ENCODE peak calls at places on chromosomes 7 and 10, in six cellular contexts. D is mesenchymal stem cell, S is psoas muscle, O is adrenal gland, T is testis, C is HCT116. M is an unnamed sample. For H3K9me3, the result is how much of the 10 kb centered on the place peaks cover.

GRCh38 chr7:51229620-51230323 is 86.8 kb downstream of the COBL start:
- DNase-seq in D (no peak), T (no peak), O (no peak), S (no peak), C (no peak), M (no peak)

GRCh38 chr7:84022686-84023308 is 171.8 kb downstream of the SEMA3A start:
- DNase-seq in O (no peak), T (no peak), S (no peak), D (peak), C (no peak), M (no peak)

GRCh38 chr7:118153551-118154177 is 30.3 kb upstream of the LSM8 start:
- DNase-seq in C (peak), D (peak), O (peak), T (peak), S (no peak), M (no peak)

GRCh38 chr7:102463841-102464576 is 654 bp downstream of the ALKBH4 start:
- DNase-seq in C (no peak), D (peak), O (peak), T (no peak), S (no peak), M (peak)

GRCh38 chr10:100999742-101000601 is at the start of gene LZTS2:
- DNase-seq in C (no peak), T (no peak), O (peak), S (no peak), D (peak), M (no peak)

GRCh38 chr10:113739577-113739976 is 11.9 kb upstream of the PLEKHS1 start:
- DNase-seq in O (no peak), T (no peak), S (no peak), C (no peak), D (no peak), M (no peak)

GRCh38 chr7:16660702-16661464 is 14.9 kb downstream of the BZW2 start:
- DNase-seq in T (no peak), D (peak), O (no peak), S (no peak), C (no peak), M (no peak)

GRCh38 chr10:32346134-32346550 is 816 bp downstream of the EPC1 start:
- DNase-seq in S (peak), C (peak), T (peak), O (peak), D (peak), M (peak)

GRCh38 chr10:24526085-24526649 is 197.5 kb downstream of the ARHGAP21 start:
- DNase-seq in D (no peak), S (no peak), T (no peak), O (no peak), C (no peak), M (no peak)

GRCh38 chr10:110946496-110946895 is 27.1 kb downstream of the SHOC2 start:
- DNase-seq in O (no peak), D (no peak), T (no peak), S (no peak), C (no peak), M (no peak)
- H3K9me3 ChIP-seq in O (under half), D (under half), T (under half), S (under half), C (under half), M (under half)

GRCh38 chr7:107398161-107398560 is 71.7 kb upstream of the GPR22 start:
- DNase-seq in S (no peak), O (no peak), C (no peak), T (no peak), D (no peak), M (no peak)
- H3K27ac ChIP-seq in S (no peak), O (no peak), C (no peak), T (no peak), D (no peak), M (no peak)

GRCh38 chr7:153941061-153941460 is 111.1 kb upstream of the DPP6 start:
- DNase-seq in O (no peak), S (no peak), T (no peak), C (no peak), D (no peak), M (no peak)

GRCh38 chr7:153942036-153942435 is 110.2 kb upstream of the DPP6 start:
- DNase-seq in S (no peak), C (no peak), T (peak), O (no peak), D (no peak), M (no peak)

GRCh38 chr7:153939654-153940053 is 112.5 kb upstream of the DPP6 start:
- DNase-seq in S (no peak), D (no peak), O (no peak), T (no peak), C (no peak), M (no peak)

GRCh38 chr7:153948055-153948454 is 104.1 kb upstream of the DPP6 start:
- DNase-seq in O (no peak), S (no peak), D (no peak), C (no peak), T (no peak), M (no peak)

GRCh38 chr7:153943428-153944370 is 108.5 kb upstream of the DPP6 start:
- DNase-seq in S (no peak), C (no peak), T (no peak), O (no peak), D (no peak), M (no peak)
- H3K9me3 ChIP-seq in S (under half), C (under half), T (under half), O (under half), D (under half), M (under half)

GRCh38 chr7:135150072-135150782 is 2.4 kb downstream of the TMEM140 start:
- DNase-seq in S (peak), D (no peak), C (no peak), T (no peak), O (no peak), M (no peak)
- H3K27ac ChIP-seq in S (peak), D (no peak), C (no peak), T (peak), O (no peak), M (peak)

M was measured in aorta.